ENCODE peak calls at places on chromosomes 1 and 21, in five cellular contexts. B is HT-29; V is A549; D is effector memory CD8-positive, alpha-beta T cell; L is activated CD4-positive, alpha-beta memory T cell treated with anti-CD3 and anti-CD28 coated beads, Interleukin-2, amount 10 ng/mL, durations not matched to agents 7 days and 5 days. C is an unnamed sample.

GRCh38 chr1:201313086-201313485 is 29.8 kb downstream of the PKP1 start:
- DNase-seq in B (no peak), V (no peak), D (no peak), L (no peak), C (no peak)

GRCh38 chr1:210516675-210517459 is 188.2 kb downstream of the HHAT start:
- DNase-seq in B (no peak), V (no peak), D (no peak), L (no peak), C (no peak)

GRCh38 chr21:35159881-35160280 is 110.8 kb upstream of the RUNX1 start:
- DNase-seq in B (no peak), V (peak), D (no peak), L (no peak), C (no peak)

GRCh38 chr1:100671604-100672003 is 47.9 kb upstream of the VCAM1 start:
- DNase-seq in B (no peak), V (no peak), D (no peak), L (no peak), C (no peak)

GRCh38 chr1:169604781-169605560 is 18.7 kb upstream of the F5 start:
- DNase-seq in B (no peak), V (no peak), D (peak), L (peak), C (peak)

GRCh38 chr1:59156526-59157196 is 140.2 kb upstream of the FGGY start:
- DNase-seq in B (no peak), V (peak), D (no peak), L (no peak), C (no peak)

GRCh38 chr21:42739061-42739931 is 85.9 kb downstream of the PDE9A start:
- DNase-seq in B (no peak), V (no peak), D (no peak), L (no peak), C (no peak)

GRCh38 chr1:23837905-23838304 is 12.7 kb upstream of the HMGCL start:
- DNase-seq in B (no peak), V (no peak), D (peak), L (no peak), C (peak)

GRCh38 chr1:17648457-17649145 is 106.5 kb upstream of the ACTL8 start:
- DNase-seq in B (no peak), V (no peak), D (no peak), L (no peak), C (no peak)

GRCh38 chr21:14683021-14683420 is 136.9 kb upstream of the SAMSN1 start:
- DNase-seq in B (no peak), V (no peak), D (no peak), L (no peak), C (no peak)

GRCh38 chr1:90045853-90046563 is 51.1 kb downstream of the ZNF326 start:
- DNase-seq in B (peak), V (peak), D (peak), L (no peak), C (no peak)

GRCh38 chr1:8822383-8823294 is 5.2 kb upstream of the RERE start:
- DNase-seq in B (peak), V (no peak), D (no peak), L (no peak), C (no peak)

GRCh38 chr1:40383488-40384412 is 10.2 kb downstream of the SMAP2 start:
- DNase-seq in B (no peak), V (no peak), D (no peak), L (no peak), C (no peak)

GRCh38 chr1:216929870-216930582 is 206.8 kb upstream of the ESRRG start:
- DNase-seq in B (no peak), V (no peak), D (no peak), L (no peak), C (no peak)

GRCh38 chr1:54287821-54288220 is 87.9 kb downstream of the MRPL37 start:
- DNase-seq in B (no peak), V (no peak), D (no peak), L (no peak), C (no peak)

GRCh38 chr1:186700688-186701087 is 20.5 kb upstream of the PTGS2 start:
- DNase-seq in B (no peak), V (no peak), D (no peak), L (no peak), C (no peak)

GRCh38 chr1:94925561-94926364 is 1.1 kb downstream of the CNN3 start:
- DNase-seq in B (peak), V (peak), D (no peak), L (no peak), C (peak)

GRCh38 chr1:201488817-201489581 is 17.9 kb downstream of the CSRP1 start:
- DNase-seq in B (no peak), V (peak), D (no peak), L (no peak), C (no peak)

GRCh38 chr1:186531561-186532165 is 70.7 kb upstream of the PDC start:
- DNase-seq in B (no peak), V (no peak), D (no peak), L (no peak), C (no peak)

GRCh38 chr21:42258885-42259407 is 40.0 kb downstream of the ABCG1 start:
- DNase-seq in B (no peak), V (no peak), D (no peak), L (no peak), C (no peak)

GRCh38 chr1:203066965-203067364 is 18.8 kb downstream of the MYOG start:
- DNase-seq in B (no peak), V (no peak), D (no peak), L (no peak), C (no peak)

GRCh38 chr1:205447457-205448415 is 8.1 kb downstream of the BLACAT1 start:
- DNase-seq in B (peak), V (no peak), D (no peak), L (no peak), C (no peak)

GRCh38 chr21:29849735-29850176 is 90.0 kb downstream of the GRIK1 start:
- DNase-seq in B (peak), V (peak), D (no peak), L (peak), C (peak)

GRCh38 chr1:19453843-19454242 is 31.5 kb downstream of the CAPZB start:
- DNase-seq in B (no peak), V (no peak), D (no peak), L (no peak), C (no peak)

GRCh38 chr1:179984942-179985341 is 30.3 kb downstream of the CEP350 start:
- DNase-seq in B (no peak), V (no peak), D (no peak), L (no peak), C (no peak)

GRCh38 chr1:155989242-155989991 is 11.1 kb upstream of the ARHGEF2 start:
- DNase-seq in B (peak), V (peak), D (peak), L (peak), C (peak)

GRCh38 chr21:37017951-37018679 is 11.6 kb downstream of the RIPPLY3 start:
- DNase-seq in B (no peak), V (no peak), D (no peak), L (no peak), C (no peak)

GRCh38 chr1:153526132-153526543 is 9.7 kb downstream of the S100A6 start:
- DNase-seq in B (peak), V (no peak), D (no peak), L (no peak), C (no peak)

GRCh38 chr1:215523906-215524305 is 43.2 kb upstream of the KCTD3 start:
- DNase-seq in B (no peak), V (no peak), D (no peak), L (no peak), C (no peak)

GRCh38 chr1:175597969-175598765 is 145.2 kb downstream of the TNR start:
- DNase-seq in B (no peak), V (no peak), D (no peak), L (no peak), C (no peak)

C was measured in central memory CD4-positive, alpha-beta T cell.